ENCODE peak calls at places on chromosomes 3 and 15, in six cellular contexts. G is heart left ventricle; N is SK-N-SH; M is A673; S is CD8-positive, alpha-beta T cell; D is ovary. Q is an unnamed sample. For H3K36me3, the result is how much of the 10 kb centered on the place peaks cover.

GRCh38 chr15:42143356-42143755 is 13.1 kb downstream of the PLA2G4F start:
- DNase-seq in G (no peak), N (no peak), M (no peak), S (no peak), D (no peak), Q (no peak)

GRCh38 chr3:14216257-14217048 is 37.8 kb downstream of the LSM3 start:
- DNase-seq in G (peak), N (peak), M (peak), S (peak), D (no peak), Q (no peak)

GRCh38 chr15:37880009-37880834 is 54.2 kb upstream of the TMCO5A start:
- DNase-seq in G (no peak), N (no peak), M (peak), S (no peak), D (no peak), Q (no peak)

GRCh38 chr15:92714071-92714456 is 58.5 kb upstream of the FAM174B start:
- DNase-seq in G (peak), N (peak), M (peak), S (no peak), D (peak), Q (no peak)

GRCh38 chr3:14124223-14124614 is 451 bp downstream of the CHCHD4 start:
- DNase-seq in G (peak), N (peak), M (peak), S (peak), D (no peak), Q (no peak)

GRCh38 chr15:85793641-85794597 is 806 bp downstream of the KLHL25 start:
- DNase-seq in G (peak), N (peak), M (peak), S (peak), D (peak), Q (no peak)

GRCh38 chr3:186413615-186414415 is 51.8 kb upstream of the DGKG start:
- DNase-seq in G (peak), N (peak), M (peak), S (no peak), D (peak), Q (no peak)

GRCh38 chr3:169171739-169172138 is 491.8 kb downstream of the MECOM start:
- DNase-seq in G (no peak), N (no peak), M (no peak), S (no peak), D (no peak), Q (no peak)

GRCh38 chr3:9826815-9827574 is 16.8 kb downstream of the RPUSD3 start:
- DNase-seq in G (peak), N (peak), M (peak), S (no peak), D (no peak), Q (no peak)

GRCh38 chr3:50323614-50324199 is 1.2 kb upstream of the HYAL2 start:
- DNase-seq in G (peak), N (no peak), M (no peak), S (no peak), D (peak), Q (no peak)

GRCh38 chr15:79872358-79873017 is 24.3 kb downstream of the MTHFS start:
- DNase-seq in G (no peak), N (no peak), M (no peak), S (no peak), D (no peak), Q (no peak)

GRCh38 chr15:75181780-75182179 is 19.9 kb upstream of the C15orf39 start:
- DNase-seq in G (no peak), N (no peak), M (no peak), S (no peak), D (no peak), Q (no peak)

GRCh38 chr15:75177360-75178071 is 24.2 kb upstream of the C15orf39 start:
- DNase-seq in G (no peak), N (peak), M (no peak), S (no peak), D (no peak), Q (no peak)

GRCh38 chr15:75179773-75180140 is 21.9 kb upstream of the C15orf39 start:
- DNase-seq in G (no peak), N (no peak), M (no peak), S (no peak), D (no peak), Q (no peak)

GRCh38 chr15:75178171-75178937 is 23.3 kb upstream of the C15orf39 start:
- DNase-seq in G (peak), N (no peak), M (no peak), S (no peak), D (peak), Q (no peak)

DNA sequence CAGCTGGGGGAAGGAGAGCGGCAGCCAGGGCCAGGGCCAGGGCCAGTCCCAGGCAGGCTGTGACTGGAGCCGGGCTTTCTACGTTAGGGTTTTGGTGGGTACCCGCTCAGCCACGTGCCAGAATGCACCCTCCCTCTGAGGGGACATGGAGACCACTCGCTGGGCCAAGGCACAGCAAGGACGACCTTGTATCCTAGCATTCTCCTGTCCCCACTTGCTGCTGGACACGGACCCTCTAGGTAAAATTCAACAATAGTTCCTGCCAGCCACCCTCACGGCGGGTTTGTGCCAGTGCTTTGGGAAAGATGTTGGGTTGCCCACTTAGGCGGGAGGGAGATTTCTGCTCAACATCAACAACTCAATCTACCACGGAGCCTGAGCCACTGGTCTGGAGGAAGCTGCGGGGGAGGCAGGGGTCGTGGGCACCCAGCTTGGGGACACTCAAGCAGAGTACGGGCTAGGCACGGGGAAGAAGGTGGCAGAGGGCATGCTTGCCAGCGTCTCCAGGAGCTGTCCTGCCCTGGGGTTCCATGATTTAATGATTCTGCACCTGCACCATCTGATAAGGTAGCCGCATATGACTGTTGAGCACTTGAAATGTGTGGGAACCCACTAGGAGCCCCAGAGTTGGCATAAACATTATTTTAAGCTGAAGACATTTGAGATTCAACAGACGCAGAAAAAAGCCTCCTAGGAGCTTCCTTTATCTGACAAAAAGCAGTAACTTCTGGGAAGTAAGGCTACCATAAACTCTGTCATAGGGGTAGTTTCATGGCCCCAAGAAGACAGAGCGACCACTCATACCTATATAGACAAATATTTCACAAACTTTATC is 22.5 kb upstream of the C15orf39 start:
- DNase-seq in G (no peak), N (no peak), M (no peak), S (no peak), D (no peak), Q (no peak)
- H3K4me3 ChIP-seq in G (peak), N (no peak), M (no peak), S (no peak), D (peak), Q (no peak)

GRCh38 chr15:90227816-90228772 is 5.6 kb downstream of the CIB1 start:
- DNase-seq in G (no peak), N (no peak), M (no peak), S (no peak), D (no peak), Q (no peak)
- H3K36me3 ChIP-seq in G (half or more), N (half or more), M (under half), S (half or more), D (under half), Q (under half)

GRCh38 chr3:171565133-171565532 is 104.9 kb upstream of the TNIK start:
- DNase-seq in G (no peak), N (no peak), M (no peak), S (no peak), D (no peak), Q (no peak)

GRCh38 chr3:171566803-171567422 is 106.7 kb upstream of the TNIK start:
- DNase-seq in G (no peak), N (peak), M (peak), S (no peak), D (no peak), Q (no peak)

GRCh38 chr3:171563298-171563697 is 103.1 kb upstream of the TNIK start:
- DNase-seq in G (peak), N (no peak), M (no peak), S (no peak), D (no peak), Q (no peak)

GRCh38 chr3:171564723-171565122 is 104.5 kb upstream of the TNIK start:
- DNase-seq in G (no peak), N (no peak), M (no peak), S (no peak), D (no peak), Q (no peak)

DNA sequence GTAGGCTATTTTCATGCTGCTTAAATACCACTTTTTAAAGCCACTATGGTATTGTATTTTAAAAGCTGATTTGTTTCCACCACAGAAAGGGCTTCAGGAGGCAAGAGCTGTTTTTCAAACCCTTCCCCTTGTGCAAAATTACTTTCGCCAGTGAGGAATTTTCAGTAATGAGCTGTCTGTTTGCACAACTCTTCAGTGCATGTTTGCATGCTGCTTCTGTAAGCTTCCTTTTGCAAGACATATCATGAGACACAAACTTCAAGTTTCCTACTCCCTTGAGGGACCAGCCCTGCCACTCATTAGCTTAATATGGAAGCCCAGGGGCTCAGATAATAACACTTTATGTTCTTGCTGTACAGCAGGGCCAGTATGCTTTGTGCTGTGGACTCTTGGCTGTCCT is 105.5 kb upstream of the TNIK start:
- DNase-seq in G (no peak), N (no peak), M (no peak), S (no peak), D (no peak), Q (no peak)
- TF ChIP-seq CTCF in G (no peak), N (no peak), M (no peak), S (no peak), D (no peak), Q (no peak)

DNA sequence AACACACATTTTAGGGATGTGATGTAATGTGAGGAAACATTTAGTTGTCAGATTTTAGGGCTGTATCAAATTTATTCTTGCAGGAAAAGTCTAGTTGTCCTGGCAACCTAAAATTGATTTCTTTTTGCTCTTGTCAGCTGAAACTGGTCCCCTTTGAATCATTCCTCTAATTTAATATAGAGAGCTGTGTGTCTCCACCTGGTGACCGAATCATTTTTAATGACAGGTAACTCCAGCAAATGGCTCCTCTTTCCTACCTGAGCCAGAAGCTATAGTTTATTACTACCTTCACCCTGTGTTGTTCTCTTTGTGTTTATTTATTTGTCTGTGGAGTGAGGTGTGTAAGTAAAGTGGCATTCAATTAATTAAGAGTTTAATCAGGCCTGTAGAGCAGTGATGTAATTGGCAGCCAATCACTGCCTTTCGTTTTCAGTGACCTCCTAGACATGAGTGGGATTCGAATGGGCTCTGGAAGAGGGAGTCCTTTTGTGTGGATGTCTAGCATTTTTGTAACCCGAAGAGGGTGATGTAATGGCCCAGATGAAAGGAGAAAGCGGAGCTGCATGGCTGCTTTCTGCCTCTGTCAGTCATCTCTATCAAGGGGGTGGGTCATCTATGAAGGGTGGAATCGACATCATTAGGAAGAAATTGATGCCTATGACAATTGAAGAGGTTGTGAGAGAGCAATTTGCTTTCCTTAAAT is 125.9 kb downstream of the LPP start:
- DNase-seq in G (no peak), N (no peak), M (no peak), S (no peak), D (no peak), Q (no peak)
- H3K4me3 ChIP-seq in G (no peak), N (no peak), M (no peak), S (no peak), D (no peak), Q (no peak)

DNA sequence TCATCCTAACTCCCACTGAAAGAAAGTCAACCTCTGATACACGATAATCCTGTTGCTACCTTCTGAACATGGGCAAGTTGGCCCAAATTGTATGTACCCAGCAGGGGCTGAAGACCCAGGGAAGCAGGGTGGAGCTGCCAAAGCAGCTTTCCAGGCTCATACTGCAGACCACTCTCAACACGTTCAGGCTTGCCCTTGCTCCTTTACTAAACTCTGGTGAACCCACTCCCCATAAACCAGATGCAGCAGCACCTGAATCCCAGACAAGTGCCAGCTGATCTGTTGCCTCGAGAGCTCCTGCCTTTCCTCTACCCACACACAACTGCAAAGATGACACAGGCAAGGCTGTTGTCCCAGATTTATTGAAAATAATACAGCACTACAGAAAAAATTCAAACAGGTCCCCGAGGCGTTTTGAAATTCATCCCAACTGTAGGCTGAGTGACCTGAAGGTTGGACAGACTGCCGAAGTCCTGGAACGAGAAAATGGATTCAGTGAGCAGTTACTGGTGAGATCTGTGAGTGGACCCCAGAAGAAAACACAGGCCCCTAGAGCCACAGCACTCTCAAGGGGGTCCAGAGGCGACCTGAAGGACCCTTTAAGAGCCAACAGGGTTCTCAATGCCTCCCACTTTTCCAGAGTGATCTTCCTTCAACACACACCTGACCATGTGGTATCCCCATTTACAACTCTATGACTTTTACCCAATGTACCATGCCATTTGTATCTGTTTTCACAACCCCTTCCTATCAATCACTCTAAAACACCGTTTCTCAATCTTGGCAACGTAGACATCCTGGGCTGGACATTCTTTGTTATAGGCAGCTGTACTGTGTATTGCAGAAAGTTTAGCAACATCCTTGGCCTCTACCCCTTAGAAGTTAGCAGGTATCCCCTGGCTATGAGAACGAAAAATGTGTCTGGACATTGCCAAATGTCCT is 3.6 kb downstream of the RPS17 start:
- DNase-seq in G (no peak), N (no peak), M (no peak), S (no peak), D (no peak), Q (no peak)
- H3K36me3 ChIP-seq in G (half or more), N (under half), M (half or more), S (under half), D (under half), Q (under half)

Q was measured in BJ.